ENCODE peak calls at places on chromosome 19, in five cellular contexts. One of them, this sample, is unnamed.

GRCh38 chr19:37963190-37963947 is 56.4 kb downstream of the SIPA1L3 start:
- DNase-seq in tibial artery: no peak
- DNase-seq in stimulated activated CD4-positive, alpha-beta T cell treated with anti-CD3 and anti-CD28 coated beads, Interleukin-1b, Interleukin-23, amount 100 ng/mL, for 1 hour: no peak
- DNase-seq in SW480: peak
- DNase-seq in CD8-positive, alpha-beta memory T cell: no peak
- DNase-seq in this sample: no peak

GRCh38 chr19:47073574-47073973 is 25.1 kb upstream of the TMEM160 start:
- DNase-seq in tibial artery: no peak
- DNase-seq in stimulated activated CD4-positive, alpha-beta T cell treated with anti-CD3 and anti-CD28 coated beads, Interleukin-1b, Interleukin-23, amount 100 ng/mL, for 1 hour: no peak
- DNase-seq in SW480: no peak
- DNase-seq in CD8-positive, alpha-beta memory T cell: no peak
- DNase-seq in this sample: no peak

GRCh38 chr19:34173145-34173956 is 1.0 kb downstream of the LSM14A start:
- DNase-seq in tibial artery: no peak
- DNase-seq in stimulated activated CD4-positive, alpha-beta T cell treated with anti-CD3 and anti-CD28 coated beads, Interleukin-1b, Interleukin-23, amount 100 ng/mL, for 1 hour: no peak
- DNase-seq in SW480: peak
- DNase-seq in CD8-positive, alpha-beta memory T cell: peak
- DNase-seq in this sample: peak

GRCh38 chr19:42246143-42246868 is 3.9 kb upstream of the GSK3A start:
- DNase-seq in tibial artery: peak
- DNase-seq in stimulated activated CD4-positive, alpha-beta T cell treated with anti-CD3 and anti-CD28 coated beads, Interleukin-1b, Interleukin-23, amount 100 ng/mL, for 1 hour: no peak
- DNase-seq in SW480: no peak
- DNase-seq in CD8-positive, alpha-beta memory T cell: no peak
- DNase-seq in this sample: peak

GRCh38 chr19:19817357-19817756 is 4.2 kb downstream of the ZNF506 start:
- DNase-seq in tibial artery: no peak
- DNase-seq in stimulated activated CD4-positive, alpha-beta T cell treated with anti-CD3 and anti-CD28 coated beads, Interleukin-1b, Interleukin-23, amount 100 ng/mL, for 1 hour: no peak
- DNase-seq in SW480: no peak
- DNase-seq in CD8-positive, alpha-beta memory T cell: peak
- DNase-seq in this sample: no peak

GRCh38 chr19:40831502-40832430 is 18.5 kb downstream of the CYP2A6 start:
- DNase-seq in tibial artery: no peak
- DNase-seq in stimulated activated CD4-positive, alpha-beta T cell treated with anti-CD3 and anti-CD28 coated beads, Interleukin-1b, Interleukin-23, amount 100 ng/mL, for 1 hour: no peak
- DNase-seq in SW480: peak
- DNase-seq in CD8-positive, alpha-beta memory T cell: no peak
- DNase-seq in this sample: no peak

GRCh38 chr19:40322951-40323615 is 25.1 kb downstream of the C19orf47 start:
- DNase-seq in tibial artery: no peak
- DNase-seq in stimulated activated CD4-positive, alpha-beta T cell treated with anti-CD3 and anti-CD28 coated beads, Interleukin-1b, Interleukin-23, amount 100 ng/mL, for 1 hour: no peak
- DNase-seq in SW480: no peak
- DNase-seq in CD8-positive, alpha-beta memory T cell: no peak
- DNase-seq in this sample: no peak

GRCh38 chr19:43624933-43625332 is 5.5 kb upstream of the ZNF428 start:
- DNase-seq in tibial artery: peak
- DNase-seq in stimulated activated CD4-positive, alpha-beta T cell treated with anti-CD3 and anti-CD28 coated beads, Interleukin-1b, Interleukin-23, amount 100 ng/mL, for 1 hour: peak
- DNase-seq in SW480: peak
- DNase-seq in CD8-positive, alpha-beta memory T cell: peak
- DNase-seq in this sample: peak

GRCh38 chr19:18251587-18252369 is 22.5 kb downstream of the IQCN start:
- DNase-seq in tibial artery: peak
- DNase-seq in stimulated activated CD4-positive, alpha-beta T cell treated with anti-CD3 and anti-CD28 coated beads, Interleukin-1b, Interleukin-23, amount 100 ng/mL, for 1 hour: peak
- DNase-seq in SW480: peak
- DNase-seq in CD8-positive, alpha-beta memory T cell: peak
- DNase-seq in this sample: peak

GRCh38 chr19:3556978-3557460 is 367 bp downstream of the MFSD12 start:
- DNase-seq in tibial artery: no peak
- DNase-seq in stimulated activated CD4-positive, alpha-beta T cell treated with anti-CD3 and anti-CD28 coated beads, Interleukin-1b, Interleukin-23, amount 100 ng/mL, for 1 hour: peak
- DNase-seq in SW480: no peak
- DNase-seq in CD8-positive, alpha-beta memory T cell: peak
- DNase-seq in this sample: peak

GRCh38 chr19:39409886-39410619 is 2.4 kb upstream of the PLEKHG2 start:
- DNase-seq in tibial artery: peak
- DNase-seq in stimulated activated CD4-positive, alpha-beta T cell treated with anti-CD3 and anti-CD28 coated beads, Interleukin-1b, Interleukin-23, amount 100 ng/mL, for 1 hour: no peak
- DNase-seq in SW480: peak
- DNase-seq in CD8-positive, alpha-beta memory T cell: peak
- DNase-seq in this sample: peak

GRCh38 chr19:47848871-47849473 is 10.1 kb upstream of the TPRX2 start:
- DNase-seq in tibial artery: no peak
- DNase-seq in stimulated activated CD4-positive, alpha-beta T cell treated with anti-CD3 and anti-CD28 coated beads, Interleukin-1b, Interleukin-23, amount 100 ng/mL, for 1 hour: no peak
- DNase-seq in SW480: no peak
- DNase-seq in CD8-positive, alpha-beta memory T cell: no peak
- DNase-seq in this sample: no peak

GRCh38 chr19:55340784-55341147 is 1.1 kb downstream of the KMT5C start:
- DNase-seq in tibial artery: no peak
- DNase-seq in stimulated activated CD4-positive, alpha-beta T cell treated with anti-CD3 and anti-CD28 coated beads, Interleukin-1b, Interleukin-23, amount 100 ng/mL, for 1 hour: no peak
- DNase-seq in SW480: no peak
- DNase-seq in CD8-positive, alpha-beta memory T cell: no peak
- DNase-seq in this sample: no peak

GRCh38 chr19:55519461-55520311 is 17.2 kb downstream of the SBK2 start:
- DNase-seq in tibial artery: no peak
- DNase-seq in stimulated activated CD4-positive, alpha-beta T cell treated with anti-CD3 and anti-CD28 coated beads, Interleukin-1b, Interleukin-23, amount 100 ng/mL, for 1 hour: no peak
- DNase-seq in SW480: peak
- DNase-seq in CD8-positive, alpha-beta memory T cell: no peak
- DNase-seq in this sample: no peak

GRCh38 chr19:53057904-53058579 is 13.5 kb downstream of the ERVV-2 start:
- DNase-seq in tibial artery: no peak
- DNase-seq in stimulated activated CD4-positive, alpha-beta T cell treated with anti-CD3 and anti-CD28 coated beads, Interleukin-1b, Interleukin-23, amount 100 ng/mL, for 1 hour: no peak
- DNase-seq in SW480: no peak
- DNase-seq in CD8-positive, alpha-beta memory T cell: no peak
- DNase-seq in this sample: no peak

GRCh38 chr19:1289395-1290244 is 3.9 kb downstream of the EFNA2 start:
- DNase-seq in tibial artery: no peak
- DNase-seq in stimulated activated CD4-positive, alpha-beta T cell treated with anti-CD3 and anti-CD28 coated beads, Interleukin-1b, Interleukin-23, amount 100 ng/mL, for 1 hour: no peak
- DNase-seq in SW480: no peak
- DNase-seq in CD8-positive, alpha-beta memory T cell: no peak
- DNase-seq in this sample: no peak

GRCh38 chr19:18464646-18465045 is 26.7 kb upstream of the ISYNA1 start:
- DNase-seq in tibial artery: peak
- DNase-seq in stimulated activated CD4-positive, alpha-beta T cell treated with anti-CD3 and anti-CD28 coated beads, Interleukin-1b, Interleukin-23, amount 100 ng/mL, for 1 hour: no peak
- DNase-seq in SW480: no peak
- DNase-seq in CD8-positive, alpha-beta memory T cell: no peak
- DNase-seq in this sample: peak

GRCh38 chr19:7645159-7645558 is 8.2 kb downstream of the STXBP2 start:
- DNase-seq in tibial artery: no peak
- DNase-seq in stimulated activated CD4-positive, alpha-beta T cell treated with anti-CD3 and anti-CD28 coated beads, Interleukin-1b, Interleukin-23, amount 100 ng/mL, for 1 hour: no peak
- DNase-seq in SW480: no peak
- DNase-seq in CD8-positive, alpha-beta memory T cell: no peak
- DNase-seq in this sample: no peak

GRCh38 chr19:7842661-7843294 is 12.8 kb downstream of the EVI5L start:
- DNase-seq in tibial artery: no peak
- DNase-seq in stimulated activated CD4-positive, alpha-beta T cell treated with anti-CD3 and anti-CD28 coated beads, Interleukin-1b, Interleukin-23, amount 100 ng/mL, for 1 hour: no peak
- DNase-seq in SW480: no peak
- DNase-seq in CD8-positive, alpha-beta memory T cell: no peak
- DNase-seq in this sample: no peak